ENCODE peak calls at places on chromosomes 3 and 15, in nine cellular contexts. One of them, this sample, is unnamed.

GRCh38 chr3:155064920-155065319 is 15.2 kb upstream of the MME start:
- DNase-seq in bronchial epithelial cell: no peak
- DNase-seq in ovary: no peak
- DNase-seq in GM20000: no peak
- DNase-seq in CD8-positive, alpha-beta T cell: no peak
- DNase-seq in heart left ventricle: no peak
- DNase-seq in AG04450: no peak
- DNase-seq in lower lobe of right lung: no peak
- DNase-seq in heart right ventricle: no peak
- DNase-seq in this sample: no peak

GRCh38 chr15:40340038-40340739 is 550 bp downstream of the CCDC9B start:
- DNase-seq in bronchial epithelial cell: no peak
- DNase-seq in ovary: peak; percentile 92
- DNase-seq in GM20000: no peak
- DNase-seq in CD8-positive, alpha-beta T cell: no peak
- DNase-seq in heart left ventricle: peak; percentile 93
- DNase-seq in AG04450: no peak
- DNase-seq in lower lobe of right lung: peak; percentile 70
- DNase-seq in heart right ventricle: peak; percentile 91
- DNase-seq in this sample: no peak

GRCh38 chr3:53116956-53117355 is 13.3 kb downstream of the RFT1 start:
- DNase-seq in bronchial epithelial cell: no peak
- DNase-seq in ovary: no peak
- DNase-seq in GM20000: no peak
- DNase-seq in CD8-positive, alpha-beta T cell: no peak
- DNase-seq in heart left ventricle: no peak
- DNase-seq in AG04450: no peak
- DNase-seq in lower lobe of right lung: no peak
- DNase-seq in heart right ventricle: no peak
- DNase-seq in this sample: no peak

GRCh38 chr3:193134895-193135294 is 106.1 kb upstream of the PLAAT1 start:
- DNase-seq in bronchial epithelial cell: peak; percentile 86
- DNase-seq in ovary: no peak
- DNase-seq in GM20000: no peak
- DNase-seq in CD8-positive, alpha-beta T cell: no peak
- DNase-seq in heart left ventricle: no peak
- DNase-seq in AG04450: no peak
- DNase-seq in lower lobe of right lung: no peak
- DNase-seq in heart right ventricle: no peak
- DNase-seq in this sample: no peak

GRCh38 chr3:170603770-170604510 is 18.1 kb upstream of the SLC7A14 start:
- DNase-seq in bronchial epithelial cell: no peak
- DNase-seq in ovary: no peak
- DNase-seq in GM20000: no peak
- DNase-seq in CD8-positive, alpha-beta T cell: no peak
- DNase-seq in heart left ventricle: no peak
- DNase-seq in AG04450: no peak
- DNase-seq in lower lobe of right lung: no peak
- DNase-seq in heart right ventricle: no peak
- DNase-seq in this sample: no peak

GRCh38 chr3:196868297-196868661 is 559 bp downstream of the SENP5 start:
- DNase-seq in bronchial epithelial cell: peak; percentile 21
- DNase-seq in ovary: no peak
- DNase-seq in GM20000: peak; percentile 36
- DNase-seq in CD8-positive, alpha-beta T cell: peak; percentile 9
- DNase-seq in heart left ventricle: no peak
- DNase-seq in AG04450: no peak
- DNase-seq in lower lobe of right lung: peak; percentile 52
- DNase-seq in heart right ventricle: no peak
- DNase-seq in this sample: peak; percentile 39

GRCh38 chr3:186949281-186949982 is 19.1 kb downstream of the ST6GAL1 start:
- DNase-seq in bronchial epithelial cell: peak; percentile 75
- DNase-seq in ovary: no peak
- DNase-seq in GM20000: no peak
- DNase-seq in CD8-positive, alpha-beta T cell: no peak
- DNase-seq in heart left ventricle: no peak
- DNase-seq in AG04450: no peak
- DNase-seq in lower lobe of right lung: no peak
- DNase-seq in heart right ventricle: no peak
- DNase-seq in this sample: no peak

GRCh38 chr15:80609512-80609946 is 85.6 kb upstream of the ABHD17C start:
- DNase-seq in bronchial epithelial cell: peak; percentile 66
- DNase-seq in ovary: no peak
- DNase-seq in GM20000: no peak
- DNase-seq in CD8-positive, alpha-beta T cell: no peak
- DNase-seq in heart left ventricle: no peak
- DNase-seq in AG04450: no peak
- DNase-seq in lower lobe of right lung: no peak
- DNase-seq in heart right ventricle: no peak
- DNase-seq in this sample: no peak

GRCh38 chr3:36677331-36678007 is 86.9 kb downstream of the DCLK3 start:
- DNase-seq in bronchial epithelial cell: peak; percentile 90
- DNase-seq in ovary: no peak
- DNase-seq in GM20000: no peak
- DNase-seq in CD8-positive, alpha-beta T cell: no peak
- DNase-seq in heart left ventricle: no peak
- DNase-seq in AG04450: peak; percentile 55
- DNase-seq in lower lobe of right lung: no peak
- DNase-seq in heart right ventricle: no peak
- DNase-seq in this sample: no peak

GRCh38 chr3:74584782-74585181 is 29.7 kb downstream of the CNTN3 start:
- DNase-seq in bronchial epithelial cell: no peak
- DNase-seq in ovary: no peak
- DNase-seq in GM20000: no peak
- DNase-seq in CD8-positive, alpha-beta T cell: no peak
- DNase-seq in heart left ventricle: no peak
- DNase-seq in AG04450: no peak
- DNase-seq in lower lobe of right lung: no peak
- DNase-seq in heart right ventricle: no peak
- DNase-seq in this sample: no peak

GRCh38 chr3:105829229-105829628 is 39.6 kb downstream of the CBLB start:
- DNase-seq in bronchial epithelial cell: no peak
- DNase-seq in ovary: no peak
- DNase-seq in GM20000: no peak
- DNase-seq in CD8-positive, alpha-beta T cell: no peak
- DNase-seq in heart left ventricle: no peak
- DNase-seq in AG04450: no peak
- DNase-seq in lower lobe of right lung: no peak
- DNase-seq in heart right ventricle: no peak
- DNase-seq in this sample: no peak

GRCh38 chr15:66287461-66288055 is 5.8 kb upstream of the DIS3L start:
- DNase-seq in bronchial epithelial cell: peak; percentile 17
- DNase-seq in ovary: no peak
- DNase-seq in GM20000: peak; percentile 38
- DNase-seq in CD8-positive, alpha-beta T cell: no peak
- DNase-seq in heart left ventricle: no peak
- DNase-seq in AG04450: no peak
- DNase-seq in lower lobe of right lung: no peak
- DNase-seq in heart right ventricle: no peak
- DNase-seq in this sample: peak; percentile 52

GRCh38 chr3:107913671-107914070 is 177.2 kb downstream of the CD47 start:
- DNase-seq in bronchial epithelial cell: peak; percentile 9
- DNase-seq in ovary: no peak
- DNase-seq in GM20000: no peak
- DNase-seq in CD8-positive, alpha-beta T cell: no peak
- DNase-seq in heart left ventricle: no peak
- DNase-seq in AG04450: no peak
- DNase-seq in lower lobe of right lung: no peak
- DNase-seq in heart right ventricle: no peak
- DNase-seq in this sample: no peak

GRCh38 chr15:31435891-31436628 is 109.4 kb downstream of the KLF13 start:
- DNase-seq in bronchial epithelial cell: peak; percentile 34
- DNase-seq in ovary: no peak
- DNase-seq in GM20000: no peak
- DNase-seq in CD8-positive, alpha-beta T cell: no peak
- DNase-seq in heart left ventricle: no peak
- DNase-seq in AG04450: no peak
- DNase-seq in lower lobe of right lung: no peak
- DNase-seq in heart right ventricle: no peak
- DNase-seq in this sample: no peak

GRCh38 chr15:58556028-58556361 is 124.2 kb downstream of the LIPC start:
- DNase-seq in bronchial epithelial cell: no peak
- DNase-seq in ovary: no peak
- DNase-seq in GM20000: no peak
- DNase-seq in CD8-positive, alpha-beta T cell: no peak
- DNase-seq in heart left ventricle: no peak
- DNase-seq in AG04450: no peak
- DNase-seq in lower lobe of right lung: no peak
- DNase-seq in heart right ventricle: no peak
- DNase-seq in this sample: no peak

GRCh38 chr15:58556541-58556940 is 124.8 kb downstream of the LIPC start:
- DNase-seq in bronchial epithelial cell: no peak
- DNase-seq in ovary: no peak
- DNase-seq in GM20000: no peak
- DNase-seq in CD8-positive, alpha-beta T cell: no peak
- DNase-seq in heart left ventricle: no peak
- DNase-seq in AG04450: no peak
- DNase-seq in lower lobe of right lung: no peak
- DNase-seq in heart right ventricle: no peak
- DNase-seq in this sample: no peak

GRCh38 chr15:58553365-58553918 is 121.7 kb downstream of the LIPC start:
- DNase-seq in bronchial epithelial cell: no peak
- DNase-seq in ovary: no peak
- DNase-seq in GM20000: no peak
- DNase-seq in CD8-positive, alpha-beta T cell: no peak
- DNase-seq in heart left ventricle: no peak
- DNase-seq in AG04450: no peak
- DNase-seq in lower lobe of right lung: no peak
- DNase-seq in heart right ventricle: no peak
- DNase-seq in this sample: no peak

GRCh38 chr15:58554758-58555157 is 123.0 kb downstream of the LIPC start:
- DNase-seq in bronchial epithelial cell: no peak
- DNase-seq in ovary: no peak
- DNase-seq in GM20000: no peak
- DNase-seq in CD8-positive, alpha-beta T cell: no peak
- DNase-seq in heart left ventricle: no peak
- DNase-seq in AG04450: no peak
- DNase-seq in lower lobe of right lung: no peak
- DNase-seq in heart right ventricle: no peak
- DNase-seq in this sample: no peak

GRCh38 chr15:58555168-58556027 is 123.6 kb downstream of the LIPC start:
- DNase-seq in bronchial epithelial cell: no peak
- DNase-seq in ovary: no peak
- DNase-seq in GM20000: no peak
- DNase-seq in CD8-positive, alpha-beta T cell: no peak
- DNase-seq in heart left ventricle: no peak
- DNase-seq in AG04450: no peak
- DNase-seq in lower lobe of right lung: no peak
- DNase-seq in heart right ventricle: no peak
- DNase-seq in this sample: no peak
- TF ChIP-seq CTCF in bronchial epithelial cell: no peak
- TF ChIP-seq CTCF in ovary: no peak
- TF ChIP-seq CTCF in GM20000: no peak
- TF ChIP-seq CTCF in CD8-positive, alpha-beta T cell: no peak
- TF ChIP-seq CTCF in heart left ventricle: no peak
- TF ChIP-seq CTCF in AG04450: no peak
- TF ChIP-seq CTCF in lower lobe of right lung: no peak
- TF ChIP-seq CTCF in heart right ventricle: no peak
- TF ChIP-seq CTCF in this sample: no peak

DNA sequence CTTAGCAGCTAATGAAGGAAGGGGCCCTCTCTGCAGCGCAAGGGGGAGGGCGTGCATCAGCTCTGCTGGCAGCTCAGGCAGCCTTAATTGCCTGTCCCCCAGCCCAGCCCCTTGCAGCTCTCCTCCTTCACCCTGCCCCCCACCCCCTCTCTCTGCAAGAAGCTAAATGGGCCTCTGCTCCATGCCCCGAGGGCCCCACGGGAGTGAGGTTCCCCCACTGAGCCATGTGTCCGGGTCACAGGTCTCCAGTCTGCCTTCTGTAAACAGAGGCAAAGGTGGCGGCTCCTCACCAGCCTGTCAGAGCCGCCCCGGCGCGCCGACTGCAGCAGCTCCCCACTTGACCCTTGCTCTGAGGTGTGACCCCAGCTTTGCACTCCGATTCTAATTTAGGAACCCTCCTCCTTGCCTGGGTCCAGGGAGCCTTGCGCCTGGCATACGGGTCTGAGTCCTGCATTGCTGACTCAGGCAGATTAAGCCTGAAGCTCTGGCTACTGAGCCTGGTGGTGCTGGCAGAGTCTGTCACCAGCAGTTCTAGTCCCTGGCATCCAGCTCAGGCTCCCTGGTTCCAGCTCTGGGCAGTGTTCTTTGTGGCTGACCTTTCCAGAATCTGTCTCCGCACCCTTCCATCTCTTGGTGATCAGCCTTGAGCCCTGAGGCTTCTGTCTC is 28.0 kb upstream of the NTRK3 start:
- DNase-seq in bronchial epithelial cell: no peak
- DNase-seq in ovary: no peak
- DNase-seq in GM20000: no peak
- DNase-seq in CD8-positive, alpha-beta T cell: no peak
- DNase-seq in heart left ventricle: no peak
- DNase-seq in AG04450: no peak
- DNase-seq in lower lobe of right lung: no peak
- DNase-seq in heart right ventricle: no peak
- DNase-seq in this sample: no peak
- TF ChIP-seq CTCF in bronchial epithelial cell: no peak
- TF ChIP-seq CTCF in ovary: no peak
- TF ChIP-seq CTCF in GM20000: no peak
- TF ChIP-seq CTCF in CD8-positive, alpha-beta T cell: no peak
- TF ChIP-seq CTCF in heart left ventricle: no peak
- TF ChIP-seq CTCF in AG04450: no peak
- TF ChIP-seq CTCF in lower lobe of right lung: no peak
- TF ChIP-seq CTCF in heart right ventricle: no peak
- TF ChIP-seq CTCF in this sample: no peak

GRCh38 chr3:150603090-150603887 is at the start of gene SELENOT:
- DNase-seq in bronchial epithelial cell: peak; percentile 95
- DNase-seq in ovary: peak; percentile 97
- DNase-seq in GM20000: peak; percentile 92
- DNase-seq in CD8-positive, alpha-beta T cell: peak; percentile 90
- DNase-seq in heart left ventricle: peak; percentile 95
- DNase-seq in AG04450: peak; percentile 92
- DNase-seq in lower lobe of right lung: peak; percentile 94
- DNase-seq in heart right ventricle: peak; percentile 96
- DNase-seq in this sample: peak; percentile 93
- TF ChIP-seq CTCF in bronchial epithelial cell: no peak
- TF ChIP-seq CTCF in ovary: peak; percentile 50
- TF ChIP-seq CTCF in GM20000: no peak
- TF ChIP-seq CTCF in CD8-positive, alpha-beta T cell: no peak
- TF ChIP-seq CTCF in heart left ventricle: peak; percentile 14
- TF ChIP-seq CTCF in AG04450: peak; percentile 39
- TF ChIP-seq CTCF in lower lobe of right lung: peak; percentile 30
- TF ChIP-seq CTCF in heart right ventricle: no peak
- TF ChIP-seq CTCF in this sample: no peak

GRCh38 chr3:101542952-101543351 is 18.7 kb upstream of the TRMT10C start:
- DNase-seq in bronchial epithelial cell: no peak
- DNase-seq in ovary: no peak
- DNase-seq in GM20000: no peak
- DNase-seq in CD8-positive, alpha-beta T cell: no peak
- DNase-seq in heart left ventricle: no peak
- DNase-seq in AG04450: no peak
- DNase-seq in lower lobe of right lung: no peak
- DNase-seq in heart right ventricle: no peak
- DNase-seq in this sample: no peak

GRCh38 chr3:101548527-101549105 is 13.1 kb upstream of the TRMT10C start:
- DNase-seq in bronchial epithelial cell: no peak
- DNase-seq in ovary: no peak
- DNase-seq in GM20000: no peak
- DNase-seq in CD8-positive, alpha-beta T cell: no peak
- DNase-seq in heart left ventricle: no peak
- DNase-seq in AG04450: no peak
- DNase-seq in lower lobe of right lung: no peak
- DNase-seq in heart right ventricle: no peak
- DNase-seq in this sample: no peak

GRCh38 chr3:101549473-101549872 is 12.2 kb upstream of the TRMT10C start:
- DNase-seq in bronchial epithelial cell: no peak
- DNase-seq in ovary: no peak
- DNase-seq in GM20000: no peak
- DNase-seq in CD8-positive, alpha-beta T cell: no peak
- DNase-seq in heart left ventricle: no peak
- DNase-seq in AG04450: no peak
- DNase-seq in lower lobe of right lung: no peak
- DNase-seq in heart right ventricle: no peak
- DNase-seq in this sample: no peak

GRCh38 chr3:101544181-101544850 is 17.4 kb upstream of the TRMT10C start:
- DNase-seq in bronchial epithelial cell: no peak
- DNase-seq in ovary: no peak
- DNase-seq in GM20000: no peak
- DNase-seq in CD8-positive, alpha-beta T cell: no peak
- DNase-seq in heart left ventricle: no peak
- DNase-seq in AG04450: no peak
- DNase-seq in lower lobe of right lung: no peak
- DNase-seq in heart right ventricle: no peak
- DNase-seq in this sample: no peak
- TF ChIP-seq CTCF in bronchial epithelial cell: peak; percentile 14
- TF ChIP-seq CTCF in ovary: no peak
- TF ChIP-seq CTCF in GM20000: no peak
- TF ChIP-seq CTCF in CD8-positive, alpha-beta T cell: no peak
- TF ChIP-seq CTCF in heart left ventricle: no peak
- TF ChIP-seq CTCF in AG04450: no peak
- TF ChIP-seq CTCF in lower lobe of right lung: no peak
- TF ChIP-seq CTCF in heart right ventricle: no peak
- TF ChIP-seq CTCF in this sample: no peak